ENCODE peak calls at places on chromosomes 2 and 18, in four cellular contexts. W is activated T-cell treated with anti-CD3 and anti-CD28 coated beads, Interleukin-2, amount 50 U/mL, for 72 hours; E is HEK293T; L is M059J. S is an unnamed sample.

GRCh38 chr2:210503622-210504300 is 27.2 kb upstream of the LANCL1 start:
- DNase-seq in W (no peak), E (no peak), L (no peak), S (no peak)

GRCh38 chr2:10301946-10302478 is 692 bp upstream of the HPCAL1 start:
- DNase-seq in W (no peak), E (no peak), L (no peak), S (no peak)

GRCh38 chr18:43642647-43643046 is 365.4 kb upstream of the SYT4 start:
- DNase-seq in W (no peak), E (no peak), L (no peak), S (no peak)

GRCh38 chr2:44291281-44292248 is 16.3 kb downstream of the SLC3A1 start:
- DNase-seq in W (no peak), E (peak), L (peak), S (peak)

GRCh38 chr2:218748795-218749429 is 33.0 kb upstream of the CYP27A1 start:
- DNase-seq in W (no peak), E (no peak), L (no peak), S (no peak)

GRCh38 chr18:46721331-46721730 is 35.5 kb downstream of the ST8SIA5 start:
- DNase-seq in W (no peak), E (no peak), L (no peak), S (no peak)

GRCh38 chr2:237876056-237876439 is 16.6 kb downstream of the RAMP1 start:
- DNase-seq in W (no peak), E (no peak), L (no peak), S (no peak)

GRCh38 chr2:220779918-220780317 is 792.2 kb downstream of the EPHA4 start:
- DNase-seq in W (no peak), E (no peak), L (peak), S (no peak)

GRCh38 chr2:171763602-171764001 is 76.3 kb downstream of the DYNC1I2 start:
- DNase-seq in W (no peak), E (no peak), L (peak), S (no peak)

GRCh38 chr2:88070055-88070454 is 2.4 kb downstream of the SMYD1 start:
- DNase-seq in W (no peak), E (no peak), L (no peak), S (no peak)

GRCh38 chr18:12317664-12318333 is 9.8 kb downstream of the TUBB6 start:
- DNase-seq in W (no peak), E (no peak), L (peak), S (no peak)

GRCh38 chr2:152925540-152926448 is 207.4 kb downstream of the ARL6IP6 start:
- DNase-seq in W (peak), E (peak), L (peak), S (peak)

GRCh38 chr2:3718679-3719078 is 15.3 kb downstream of the DCDC2C start:
- DNase-seq in W (no peak), E (no peak), L (no peak), S (no peak)

GRCh38 chr18:8669571-8669970 is 35.8 kb upstream of the MTCL1 start:
- DNase-seq in W (no peak), E (no peak), L (no peak), S (no peak)

GRCh38 chr2:216235896-216236295 is 126.7 kb downstream of the XRCC5 start:
- DNase-seq in W (no peak), E (no peak), L (no peak), S (no peak)

GRCh38 chr2:205188516-205189138 is 493.7 kb upstream of the NRP2 start:
- DNase-seq in W (no peak), E (no peak), L (peak), S (no peak)

GRCh38 chr2:128724994-128725393 is 406.3 kb upstream of the HS6ST1 start:
- DNase-seq in W (no peak), E (no peak), L (no peak), S (no peak)

GRCh38 chr2:108786008-108786353 is 590 bp upstream of the CCDC138 start:
- DNase-seq in W (no peak), E (no peak), L (no peak), S (no peak)

GRCh38 chr2:157877761-157878400 is 1.8 kb upstream of the ACVR1 start:
- DNase-seq in W (no peak), E (no peak), L (no peak), S (no peak)

GRCh38 chr2:217733461-217733860 is 269.3 kb downstream of the TNS1 start:
- DNase-seq in W (no peak), E (no peak), L (no peak), S (no peak)

GRCh38 chr2:197576631-197577030 is 60.8 kb downstream of the MOB4 start:
- DNase-seq in W (no peak), E (no peak), L (no peak), S (no peak)

GRCh38 chr2:219559156-219559915 is 12.0 kb downstream of the OBSL1 start:
- DNase-seq in W (no peak), E (no peak), L (no peak), S (no peak)

GRCh38 chr2:227411320-227411989 is 23.7 kb upstream of the SCYGR1 start:
- DNase-seq in W (peak), E (no peak), L (peak), S (no peak)

GRCh38 chr2:151568541-151568940 is 158.8 kb downstream of the RIF1 start:
- DNase-seq in W (no peak), E (no peak), L (no peak), S (no peak)

GRCh38 chr2:201777869-201778268 is 2.9 kb downstream of the ALS2 start:
- DNase-seq in W (no peak), E (no peak), L (no peak), S (no peak)

GRCh38 chr18:62109676-62110075 is 77.2 kb downstream of the PIGN start:
- DNase-seq in W (no peak), E (no peak), L (no peak), S (no peak)

GRCh38 chr2:26670171-26670570 is 22.4 kb upstream of the KCNK3 start:
- DNase-seq in W (no peak), E (no peak), L (peak), S (no peak)

S was measured in Calu3.